ENCODE peak calls at places on chromosome 22, in ten cellular contexts. H is GM12865; J is WTC11; I is mesothelial cell of epicardium; N is body of pancreas; V is nephron progenitor cell; A is GM10248; G is left lung; P is ascending aorta; W is CD4-positive, alpha-beta T cell. E is an unnamed sample.

GRCh38 chr22:29690481-29690880 is 29.3 kb upstream of the CABP7 start:
- DNase-seq in W (no peak), J (no peak), N (no peak), I (no peak), P (no peak), G (no peak), H (no peak), A (no peak), V (no peak), E (no peak)

GRCh38 chr22:50275181-50276055 is 5.2 kb upstream of the MAPK11 start:
- DNase-seq in N (no peak), G (no peak), W (no peak), P (no peak), I (no peak), J (no peak), H (no peak), A (no peak), V (no peak), E (no peak)

GRCh38 chr22:39481595-39481994 is 20.5 kb upstream of the MIEF1 start:
- DNase-seq in J (no peak), A (no peak), P (no peak), H (no peak), N (no peak), G (no peak), I (no peak), V (no peak), W (no peak), E (no peak)

GRCh38 chr22:40524392-40525249 is 111.9 kb downstream of the MRTFA start:
- DNase-seq in P (no peak), J (no peak), W (no peak), H (peak), V (no peak), G (no peak), N (no peak), A (no peak), I (no peak), E (no peak)

GRCh38 chr22:30313527-30314385 is 13.0 kb downstream of the TBC1D10A start:
- DNase-seq in W (no peak), I (no peak), A (no peak), H (no peak), J (no peak), N (no peak), G (no peak), V (no peak), P (no peak), E (no peak)

GRCh38 chr22:22995166-22995565 is 75.2 kb upstream of the GNAZ start:
- DNase-seq in A (no peak), N (no peak), W (no peak), J (no peak), V (no peak), H (no peak), P (no peak), G (no peak), I (no peak), E (no peak)

GRCh38 chr22:36198936-36199616 is 2.5 kb downstream of the APOL4 start:
- DNase-seq in W (no peak), P (peak), H (no peak), I (no peak), V (no peak), N (no peak), G (no peak), J (no peak), A (no peak), E (no peak)

GRCh38 chr22:41021655-41022454 is 70.5 kb upstream of the EP300 start:
- DNase-seq in N (peak), A (peak), P (peak), I (peak), H (peak), V (peak), G (peak), J (peak), W (peak), E (peak)

GRCh38 chr22:28563636-28564035 is 116.0 kb downstream of the TTC28 start:
- DNase-seq in P (no peak), V (no peak), I (no peak), A (no peak), W (no peak), J (no peak), G (no peak), N (no peak), H (no peak), E (no peak)

GRCh38 chr22:24190159-24190540 is 8.9 kb downstream of the SUSD2 start:
- DNase-seq in N (no peak), H (no peak), I (no peak), J (no peak), G (no peak), W (no peak), A (no peak), V (no peak), P (no peak), E (peak)

GRCh38 chr22:50085211-50085999 is at the start of gene MLC1:
- DNase-seq in I (no peak), N (no peak), P (no peak), J (no peak), H (no peak), G (no peak), A (no peak), V (no peak), W (no peak), E (no peak)

GRCh38 chr22:43053176-43053575 is 36.0 kb downstream of the TTLL1 start:
- DNase-seq in G (no peak), A (no peak), J (peak), V (no peak), H (no peak), N (no peak), W (no peak), P (no peak), I (no peak), E (no peak)
- TF ChIP-seq CTCF in G (no peak), A (no peak), J (peak), V (peak), H (peak), N (no peak), W (no peak), P (no peak), I (no peak), E (no peak)

GRCh38 chr22:46079093-46079860 is 71.0 kb upstream of the PPARA start:
- DNase-seq in N (no peak), V (no peak), W (no peak), J (peak), A (no peak), I (no peak), G (peak), P (peak), H (no peak), E (no peak)

GRCh38 chr22:46076651-46077339 is 73.5 kb upstream of the PPARA start:
- DNase-seq in G (peak), V (no peak), W (no peak), I (no peak), H (no peak), J (peak), N (no peak), P (peak), A (no peak), E (peak)

GRCh38 chr22:46079861-46080821 is 70.2 kb upstream of the PPARA start:
- DNase-seq in V (no peak), H (no peak), N (peak), I (no peak), A (no peak), W (no peak), G (peak), P (peak), J (peak), E (no peak)

GRCh38 chr22:46077669-46078099 is 72.6 kb upstream of the PPARA start:
- DNase-seq in I (no peak), W (no peak), H (no peak), V (no peak), N (no peak), J (peak), P (peak), A (no peak), G (no peak), E (peak)

DNA sequence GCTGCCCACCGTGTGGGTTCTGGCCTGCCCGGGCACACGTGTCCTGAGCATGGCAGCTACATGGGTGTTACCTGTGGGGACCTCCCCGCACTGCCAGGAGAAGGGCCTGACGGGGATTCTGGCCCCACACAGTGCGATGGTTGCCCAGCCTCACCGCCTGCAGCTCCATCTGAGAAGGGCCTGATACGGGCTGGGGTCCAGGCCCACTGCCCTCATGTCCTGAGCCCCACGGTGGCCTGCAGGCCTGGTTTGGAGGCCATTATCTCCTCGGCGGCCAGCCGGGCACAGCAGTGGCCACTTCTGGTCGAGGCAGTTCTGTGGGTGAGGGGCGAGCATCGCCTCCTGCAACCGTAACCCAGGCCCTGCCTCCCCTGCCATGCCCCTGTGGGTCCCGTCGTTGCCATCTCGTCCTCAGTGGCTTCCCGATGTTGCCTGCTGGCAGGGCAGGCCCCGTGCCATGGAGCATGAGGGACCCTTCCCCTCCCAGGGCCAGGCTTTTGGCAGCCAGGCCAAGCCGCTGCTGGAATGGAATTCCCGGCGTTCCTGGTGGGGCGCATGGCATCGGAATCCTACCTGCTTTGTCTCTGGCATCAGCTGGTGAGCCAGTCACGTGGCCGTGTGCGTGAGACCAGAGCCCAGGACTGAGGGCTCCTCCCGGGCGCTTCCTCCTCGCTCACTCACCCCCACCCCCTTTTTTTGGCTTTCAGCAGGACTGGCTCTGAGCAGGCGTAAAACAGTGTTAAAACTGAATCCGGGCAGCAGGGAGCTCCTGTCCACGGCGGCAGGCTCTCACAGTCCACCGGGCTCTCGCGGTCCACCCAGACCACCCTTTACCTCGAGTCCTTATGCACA is 71.9 kb upstream of the PPARA start:
- DNase-seq in H (no peak), V (no peak), N (peak), J (peak), A (no peak), I (no peak), W (no peak), P (peak), G (peak), E (no peak)
- TF ChIP-seq CTCF in H (no peak), V (no peak), N (no peak), J (no peak), A (no peak), I (no peak), W (no peak), P (no peak), G (no peak), E (no peak)

DNA sequence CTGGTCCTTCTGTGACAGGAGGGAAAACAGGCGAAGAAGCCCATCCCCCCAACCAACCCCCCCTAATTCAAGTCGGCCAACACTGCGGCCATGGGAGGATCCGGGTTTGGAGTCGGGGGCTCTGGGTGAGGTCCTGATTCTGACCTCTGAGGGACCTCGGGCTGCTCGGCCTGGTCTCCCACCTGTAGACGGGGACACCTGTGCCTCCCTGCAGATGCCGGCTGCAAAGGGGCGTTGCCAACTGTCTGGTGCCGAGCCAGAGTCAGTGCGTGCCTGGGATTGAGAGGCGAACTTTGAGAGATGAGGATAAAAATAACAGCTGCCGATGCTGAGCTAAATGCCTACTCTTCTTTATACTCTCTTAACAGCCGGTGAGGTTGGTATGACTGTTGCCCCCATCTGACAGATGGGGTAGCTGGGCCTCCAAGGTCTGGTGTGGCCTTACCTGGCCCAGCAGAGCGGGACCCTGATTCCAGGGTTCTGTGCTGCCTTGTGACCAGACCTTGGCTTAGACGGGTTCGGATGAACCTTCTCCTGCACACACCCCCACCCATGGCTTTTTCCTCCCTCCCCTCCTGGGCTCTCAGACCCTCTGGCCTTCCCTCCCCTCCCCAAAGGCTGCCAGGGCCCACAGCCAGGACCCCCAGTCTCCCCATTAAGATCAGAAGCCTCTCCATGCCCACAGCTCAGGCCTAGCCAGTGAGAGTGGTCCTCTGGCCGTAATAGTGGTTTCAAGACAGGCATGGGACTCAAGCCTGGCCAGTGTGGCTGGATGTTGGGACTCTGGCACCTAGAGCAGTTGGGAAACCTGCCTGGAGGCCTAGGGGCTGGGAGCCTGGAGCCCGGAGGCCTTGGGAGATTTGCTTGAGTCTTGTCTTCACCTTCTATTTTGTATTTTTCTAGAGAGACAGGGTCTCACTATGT is 41.7 kb downstream of the KCNJ4 start:
- DNase-seq in V (no peak), W (no peak), J (peak), P (peak), I (no peak), H (no peak), A (no peak), N (peak), G (peak), E (peak)
- TF ChIP-seq CTCF in V (no peak), W (no peak), J (no peak), P (no peak), I (no peak), H (no peak), A (no peak), N (no peak), G (no peak), E (no peak)

GRCh38 chr22:32994921-32995320 is 63.3 kb downstream of the SYN3 start:
- DNase-seq in J (no peak), I (no peak), H (no peak), A (no peak), W (no peak), G (no peak), P (no peak), V (peak), N (no peak), E (no peak)

GRCh38 chr22:32991353-32992115 is 66.6 kb downstream of the SYN3 start:
- DNase-seq in P (peak), A (no peak), G (no peak), N (no peak), J (no peak), I (no peak), V (no peak), H (no peak), W (no peak), E (no peak)

GRCh38 chr22:32994046-32994827 is 63.9 kb downstream of the SYN3 start:
- DNase-seq in H (no peak), W (no peak), V (no peak), N (no peak), G (no peak), I (no peak), A (no peak), J (peak), P (no peak), E (no peak)

GRCh38 chr22:32995335-32995734 is 62.8 kb downstream of the SYN3 start:
- DNase-seq in J (no peak), H (no peak), P (no peak), A (no peak), N (no peak), G (no peak), V (no peak), I (no peak), W (no peak), E (no peak)

GRCh38 chr22:32992821-32993220 is 65.4 kb downstream of the SYN3 start:
- DNase-seq in N (no peak), I (no peak), W (no peak), H (no peak), V (no peak), A (no peak), P (no peak), J (no peak), G (no peak), E (no peak)
- TF ChIP-seq CTCF in N (no peak), I (no peak), W (no peak), H (no peak), V (no peak), A (no peak), P (no peak), J (no peak), G (no peak), E (no peak)

E was measured in mucosa of descending colon.